ENCODE peak calls at places on chromosomes 4 and X, in four cellular contexts. L, F, D and T are unnamed samples.

GRCh38 chrX:111244238-111244750 is 26.0 kb downstream of the CAPN6 start:
- DNase-seq in F (no peak), L (no peak), D (no peak), T (no peak)

GRCh38 chr4:11615601-11616000 is 186.9 kb upstream of the HS3ST1 start:
- DNase-seq in D (no peak), L (no peak), F (no peak), T (no peak)

GRCh38 chrX:55135171-55135570 is 46.4 kb downstream of the PAGE2 start:
- DNase-seq in L (peak), D (peak), F (peak), T (peak)

GRCh38 chrX:123481908-123482873 is 250.7 kb downstream of the THOC2 start:
- DNase-seq in D (no peak), L (no peak), F (no peak), T (no peak)

GRCh38 chr4:25223770-25224375 is 10.0 kb upstream of the PI4K2B start:
- DNase-seq in L (no peak), F (no peak), D (no peak), T (peak)

GRCh38 chrX:24858004-24858746 is 157.6 kb downstream of the ARX start:
- DNase-seq in L (no peak), D (no peak), F (no peak), T (no peak)

GRCh38 chr4:148395771-148396170 is 46.4 kb downstream of the NR3C2 start:
- DNase-seq in L (no peak), D (no peak), F (no peak), T (no peak)

GRCh38 chr4:769511-769910 is 56.4 kb downstream of the CPLX1 start:
- DNase-seq in L (no peak), F (no peak), D (no peak), T (no peak)

GRCh38 chr4:16710198-16710597 is 188.2 kb downstream of the LDB2 start:
- DNase-seq in F (no peak), D (no peak), L (no peak), T (no peak)

GRCh38 chrX:5971300-5971699 is 257.4 kb downstream of the NLGN4X start:
- DNase-seq in D (no peak), F (no peak), L (no peak), T (no peak)

GRCh38 chrX:44872319-44872816 is 620 bp upstream of the KDM6A start:
- DNase-seq in F (peak), L (peak), D (peak), T (no peak)

GRCh38 chrX:132685276-132685675 is 196.4 kb upstream of the MBNL3 start:
- DNase-seq in L (no peak), D (no peak), F (no peak), T (no peak)

GRCh38 chr4:1871471-1872021 is 353 bp downstream of the NSD2 start:
- DNase-seq in D (no peak), L (peak), F (no peak), T (no peak)

GRCh38 chr4:9962611-9963314 is 58.5 kb downstream of the SLC2A9 start:
- DNase-seq in L (no peak), F (no peak), D (no peak), T (no peak)

GRCh38 chrX:107971636-107972035 is 10.5 kb downstream of the TEX13B start:
- DNase-seq in L (no peak), F (no peak), D (no peak), T (no peak)

GRCh38 chr4:71006203-71006907 is 12.9 kb downstream of the DCK start:
- DNase-seq in L (no peak), F (no peak), D (no peak), T (no peak)

GRCh38 chr4:3745886-3746656 is 20.1 kb upstream of the ADRA2C start:
- DNase-seq in L (no peak), D (no peak), F (no peak), T (no peak)

GRCh38 chrX:85111347-85111746 is 107.7 kb downstream of the APOOL start:
- DNase-seq in F (no peak), D (no peak), L (no peak), T (no peak)

GRCh38 chrX:102833136-102833535 is 103.9 kb upstream of the RAB40AL start:
- DNase-seq in L (no peak), D (no peak), F (no peak), T (no peak)

GRCh38 chrX:20057479-20057878 is 59.2 kb downstream of the MAP7D2 start:
- DNase-seq in D (no peak), F (no peak), L (no peak), T (no peak)

GRCh38 chrX:13418126-13419091 is 98.6 kb upstream of the ATXN3L start:
- DNase-seq in L (no peak), D (no peak), F (no peak), T (no peak)

GRCh38 chr4:55458164-55458563 is 62.4 kb downstream of the TMEM165 start:
- DNase-seq in L (no peak), D (no peak), F (no peak), T (no peak)

GRCh38 chr4:185781555-185782215 is 30.3 kb downstream of the SORBS2 start:
- DNase-seq in D (no peak), F (no peak), L (no peak), T (no peak)

GRCh38 chr4:147822128-147822527 is 90.2 kb downstream of the ARHGAP10 start:
- DNase-seq in D (no peak), L (no peak), F (no peak), T (no peak)

GRCh38 chr4:56408978-56409377 is 21.7 kb upstream of the AASDH start:
- DNase-seq in D (no peak), L (no peak), F (no peak), T (no peak)

GRCh38 chr4:24322517-24322916 is 261.8 kb downstream of the DHX15 start:
- DNase-seq in D (no peak), L (no peak), F (no peak), T (no peak)

GRCh38 chr4:143559757-143560147 is 46.2 kb downstream of the SMARCA5 start:
- DNase-seq in F (no peak), L (no peak), D (no peak), T (no peak)

DNA sequence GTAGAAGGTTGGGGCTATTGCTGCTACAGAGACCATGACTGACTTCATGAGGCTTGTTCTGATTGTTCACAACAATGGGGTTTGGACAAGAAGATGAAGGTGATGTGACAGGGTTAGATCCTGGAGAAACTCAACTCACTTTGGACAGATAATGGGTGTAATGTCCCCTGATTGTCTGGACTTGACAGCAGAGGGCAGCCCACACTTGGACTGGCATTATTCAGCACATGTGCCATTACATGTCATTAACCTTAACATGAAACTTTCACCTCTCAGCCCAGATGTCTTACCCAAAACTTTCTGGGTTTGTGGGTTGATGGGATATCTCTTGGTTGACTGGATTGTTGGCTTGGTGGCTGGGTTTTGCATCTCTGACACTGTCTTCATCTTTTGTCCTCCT is 101.5 kb downstream of the MXRA5 start:
- DNase-seq in L (no peak), D (no peak), F (no peak), T (no peak)
- TF ChIP-seq CTCF in L (no peak), D (no peak), F (no peak), T (no peak)

DNA sequence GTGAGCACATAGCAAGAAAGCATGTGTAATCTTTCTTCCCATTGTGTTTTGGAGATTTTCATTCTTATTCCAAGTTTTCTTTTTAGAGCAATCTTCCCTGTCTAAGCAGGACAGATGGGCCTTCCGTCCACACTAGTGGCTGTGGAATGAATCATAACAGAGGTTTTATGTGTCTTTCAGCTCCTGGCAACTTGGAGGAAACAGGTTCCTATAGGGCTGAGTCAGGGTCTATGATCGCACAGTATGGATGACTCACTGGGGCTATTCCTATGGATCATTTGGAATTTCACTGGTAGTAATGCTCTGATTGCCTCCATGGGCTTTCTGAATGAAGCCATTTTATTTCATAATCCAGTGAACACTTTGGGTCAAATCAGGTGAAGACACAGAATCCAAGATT is 51.8 kb upstream of the CBLL2 start:
- DNase-seq in F (no peak), L (no peak), D (no peak), T (no peak)
- TF ChIP-seq CTCF in F (no peak), L (no peak), D (no peak), T (no peak)

DNA sequence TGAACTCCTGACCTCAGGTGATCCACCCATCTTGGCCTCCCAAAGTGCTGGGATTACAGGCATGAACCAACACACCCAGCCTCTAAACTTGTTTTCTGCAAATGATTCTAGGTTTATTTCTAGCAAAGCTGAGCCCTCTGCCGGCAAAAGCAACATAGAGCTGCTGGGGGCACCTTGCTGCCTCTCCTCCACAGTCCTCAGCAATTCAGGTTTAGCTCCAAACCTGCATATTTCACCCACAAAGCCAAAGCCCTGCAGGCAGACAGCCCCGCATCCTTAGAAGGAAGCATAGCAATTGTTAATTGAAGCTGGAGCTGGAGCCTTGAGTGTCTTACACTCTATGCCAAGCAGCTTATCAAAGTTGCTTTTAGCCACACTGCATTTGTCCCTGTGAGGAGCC is 24.9 kb upstream of the OCIAD2 start:
- DNase-seq in D (no peak), F (no peak), L (no peak), T (no peak)
- TF ChIP-seq CTCF in D (no peak), F (no peak), L (no peak), T (no peak)

GRCh38 chr4:14566518-14566917 is 435.8 kb upstream of the CPEB2 start:
- DNase-seq in L (no peak), D (no peak), F (no peak), T (no peak)
- TF ChIP-seq CTCF in L (no peak), D (no peak), F (no peak), T (no peak)

GRCh38 chrX:16278927-16279326 is 111.6 kb downstream of the MAGEB17 start:
- DNase-seq in F (no peak), L (no peak), D (no peak), T (no peak)

GRCh38 chrX:16282209-16282608 is 114.9 kb downstream of the MAGEB17 start:
- DNase-seq in L (no peak), F (no peak), D (no peak), T (no peak)
- TF ChIP-seq CTCF in L (no peak), F (no peak), D (no peak), T (no peak)

GRCh38 chr4:157803441-157804168 is 369.2 kb downstream of the GASK1B start:
- DNase-seq in D (no peak), L (no peak), F (no peak), T (no peak)

GRCh38 chr4:157808796-157809408 is 363.9 kb downstream of the GASK1B start:
- DNase-seq in L (no peak), F (no peak), D (no peak), T (no peak)

GRCh38 chr4:157806176-157806575 is 366.6 kb downstream of the GASK1B start:
- DNase-seq in L (no peak), F (no peak), D (no peak), T (no peak)

GRCh38 chr4:157804169-157804543 is 368.7 kb downstream of the GASK1B start:
- DNase-seq in L (no peak), D (no peak), F (no peak), T (no peak)

GRCh38 chr4:157804986-157805385 is 367.8 kb downstream of the GASK1B start:
- DNase-seq in D (no peak), L (no peak), F (no peak), T (no peak)
- TF ChIP-seq CTCF in D (no peak), L (peak), F (no peak), T (peak)

GRCh38 chr4:4987656-4988055 is 31.6 kb downstream of the CYTL1 start:
- DNase-seq in D (no peak), L (no peak), F (no peak), T (no peak)

GRCh38 chr4:4984186-4984585 is 35.1 kb downstream of the CYTL1 start:
- DNase-seq in F (no peak), D (no peak), L (no peak), T (no peak)

GRCh38 chr4:4985036-4985435 is 34.2 kb downstream of the CYTL1 start:
- DNase-seq in D (no peak), L (no peak), F (no peak), T (no peak)

GRCh38 chr4:4986856-4987255 is 32.4 kb downstream of the CYTL1 start:
- DNase-seq in D (no peak), L (no peak), F (no peak), T (no peak)

GRCh38 chr4:4985844-4986243 is 33.4 kb downstream of the CYTL1 start:
- DNase-seq in F (no peak), L (no peak), D (no peak), T (no peak)
- TF ChIP-seq CTCF in F (no peak), L (no peak), D (no peak), T (no peak)

DNA sequence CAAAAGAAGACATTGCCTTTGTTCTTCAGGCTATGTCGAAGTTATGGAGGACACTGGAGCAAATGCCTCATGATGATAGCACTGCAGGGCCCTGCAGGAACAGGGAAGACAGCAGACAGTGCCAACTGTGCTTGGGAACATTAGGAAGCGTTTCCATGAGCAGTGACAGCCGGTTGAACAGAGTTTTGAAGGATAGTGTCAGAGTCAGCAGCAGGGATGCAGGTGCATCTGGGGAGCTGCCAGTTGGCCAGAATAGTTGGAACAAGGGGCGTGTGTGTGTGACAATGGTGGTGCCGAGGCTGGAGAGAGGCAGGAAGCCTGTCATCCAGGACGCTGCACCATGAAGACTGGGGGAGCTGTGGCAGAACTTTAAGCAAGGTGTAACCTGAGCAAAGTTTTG is 88.6 kb downstream of the SHROOM3 start:
- DNase-seq in F (no peak), D (no peak), L (no peak), T (no peak)
- TF ChIP-seq CTCF in F (no peak), D (no peak), L (no peak), T (no peak)

GRCh38 chrX:135923353-135923752 is 29.8 kb downstream of the SAGE1 start:
- DNase-seq in L (no peak), F (no peak), D (no peak), T (peak)
- TF ChIP-seq CTCF in L (no peak), F (no peak), D (no peak), T (no peak)